ENCODE peak calls at places on chromosomes 11 and 22, in eight cellular contexts. A is progenitor cell of endocrine pancreas; H is posterior cingulate gyrus; B is AG09319; K is RCC 7860; J is CD4-positive, alpha-beta T cell; P is ureter; M is SK-N-SH. C is an unnamed sample.

GRCh38 chr22:29801153-29801552 is 34.0 kb downstream of the UQCR10 start:
- DNase-seq in M (no peak), J (no peak), B (no peak), H (no peak), P (no peak), K (no peak), A (no peak), C (no peak)

GRCh38 chr11:110355011-110355744 is 58.8 kb upstream of the RDX start:
- DNase-seq in J (no peak), K (no peak), H (no peak), B (no peak), A (no peak), P (no peak), M (no peak), C (no peak)

GRCh38 chr11:46345131-46345597 is 2.1 kb upstream of the DGKZ start:
- DNase-seq in A (no peak), K (no peak), H (no peak), J (no peak), B (no peak), P (peak; percentile 71), M (no peak), C (no peak)

GRCh38 chr11:122601131-122602125 is 54.1 kb upstream of the UBASH3B start:
- DNase-seq in M (no peak), K (no peak), P (no peak), J (no peak), H (no peak), B (peak; percentile 23), A (no peak), C (no peak)

GRCh38 chr11:86143429-86144030 is 74.6 kb upstream of the PICALM start:
- DNase-seq in M (no peak), A (no peak), B (no peak), J (no peak), H (no peak), P (no peak), K (no peak), C (no peak)

GRCh38 chr11:81986556-81987161 is 747.0 kb downstream of the FAM181B start:
- DNase-seq in M (no peak), A (no peak), P (no peak), J (no peak), K (no peak), H (no peak), B (no peak), C (no peak)

GRCh38 chr11:92879086-92879485 is 90.4 kb upstream of the MTNR1B start:
- DNase-seq in P (no peak), H (no peak), B (no peak), M (no peak), J (no peak), A (no peak), K (no peak), C (no peak)

GRCh38 chr11:59941091-59941490 is 2.9 kb downstream of the OOSP1 start:
- DNase-seq in A (no peak), K (no peak), P (no peak), J (no peak), H (no peak), B (no peak), M (no peak), C (no peak)

GRCh38 chr11:42407379-42407778 is 904.4 kb upstream of the API5 start:
- DNase-seq in P (no peak), J (no peak), M (peak; percentile 25), B (no peak), A (peak; percentile 64), K (no peak), H (peak; percentile 71), C (no peak)

GRCh38 chr11:93537767-93538261 is 5.4 kb downstream of the SMCO4 start:
- DNase-seq in B (no peak), K (no peak), H (peak; percentile 51), P (no peak), J (no peak), M (no peak), A (no peak), C (no peak)

GRCh38 chr11:91433284-91434010 is 791.2 kb upstream of the FAT3 start:
- DNase-seq in M (no peak), B (no peak), J (no peak), K (peak; percentile 11), H (no peak), P (no peak), A (no peak), C (no peak)

GRCh38 chr11:65113361-65113756 is 1.7 kb downstream of the TM7SF2 start:
- DNase-seq in B (no peak), M (peak; percentile 63), A (no peak), P (no peak), H (no peak), J (no peak), K (no peak), C (no peak)

C was measured in osteocyte.